ENCODE peak calls at places on chromosomes 3 and 15, in nine cellular contexts. C is thoracic aorta; P is esophagus squamous epithelium; Y is mucosa of descending colon; S is SK-N-SH; M is adrenal gland; H is CD4-positive, alpha-beta T cell; W is neuronal stem cell; O is upper lobe of right lung. A is an unnamed sample.

GRCh38 chr3:98974442-98974841 is 72.9 kb upstream of the DCBLD2 start:
- DNase-seq in C (no peak), P (no peak), Y (no peak), S (no peak), M (no peak), H (no peak), W (no peak), O (no peak), A (no peak)

GRCh38 chr3:77795013-77795412 is 755.1 kb downstream of the ROBO2 start:
- DNase-seq in C (no peak), P (no peak), Y (peak; percentile 39), S (no peak), M (no peak), H (no peak), W (no peak), O (no peak), A (no peak)

GRCh38 chr15:60379466-60380274 is 18.1 kb downstream of the ANXA2 start:
- DNase-seq in C (no peak), P (no peak), Y (no peak), S (no peak), M (no peak), H (no peak), W (no peak), O (no peak), A (no peak)

GRCh38 chr3:197460002-197460401 is 95.8 kb downstream of the BDH1 start:
- DNase-seq in C (no peak), P (no peak), Y (no peak), S (no peak), M (no peak), H (no peak), W (no peak), O (peak; percentile 29), A (no peak)

GRCh38 chr3:4984511-4984864 is 5.3 kb downstream of the BHLHE40 start:
- DNase-seq in C (no peak), P (no peak), Y (no peak), S (no peak), M (no peak), H (no peak), W (no peak), O (no peak), A (no peak)

GRCh38 chr3:188296761-188297689 is 143.1 kb downstream of the LPP start:
- DNase-seq in C (no peak), P (no peak), Y (no peak), S (no peak), M (peak; percentile 75), H (no peak), W (no peak), O (no peak), A (no peak)

GRCh38 chr3:194565597-194566190 is 67.5 kb downstream of the TMEM44 start:
- DNase-seq in C (no peak), P (no peak), Y (no peak), S (no peak), M (no peak), H (no peak), W (no peak), O (no peak), A (no peak)

GRCh38 chr3:173733029-173733652 is 335.6 kb downstream of the NLGN1 start:
- DNase-seq in C (no peak), P (no peak), Y (no peak), S (peak; percentile 4), M (no peak), H (no peak), W (no peak), O (no peak), A (no peak)

GRCh38 chr3:100548053-100548452 is 55.6 kb downstream of the TMEM45A start:
- DNase-seq in C (no peak), P (no peak), Y (no peak), S (peak; percentile 34), M (no peak), H (no peak), W (no peak), O (no peak), A (no peak)

GRCh38 chr3:171487382-171487781 is 27.2 kb upstream of the TNIK start:
- DNase-seq in C (no peak), P (no peak), Y (no peak), S (no peak), M (no peak), H (no peak), W (no peak), O (no peak), A (no peak)

GRCh38 chr3:7917443-7918151 is 584.0 kb upstream of the LMCD1 start:
- DNase-seq in C (no peak), P (no peak), Y (no peak), S (no peak), M (no peak), H (no peak), W (no peak), O (no peak), A (no peak)

GRCh38 chr3:37814547-37814946 is 47.1 kb upstream of the CTDSPL start:
- DNase-seq in C (no peak), P (no peak), Y (no peak), S (peak; percentile 26), M (no peak), H (no peak), W (no peak), O (no peak), A (no peak)

GRCh38 chr15:75215107-75216004 is 13.7 kb downstream of the C15orf39 start:
- DNase-seq in C (no peak), P (no peak), Y (no peak), S (no peak), M (no peak), H (no peak), W (no peak), O (no peak), A (no peak)

GRCh38 chr3:105780114-105780513 is 88.7 kb downstream of the CBLB start:
- DNase-seq in C (no peak), P (no peak), Y (no peak), S (no peak), M (no peak), H (no peak), W (no peak), O (no peak), A (no peak)

GRCh38 chr3:14451844-14452533 is 49.6 kb downstream of the SLC6A6 start:
- DNase-seq in C (no peak), P (no peak), Y (peak; percentile 75), S (no peak), M (peak; percentile 92), H (no peak), W (no peak), O (peak; percentile 58), A (peak; percentile 70)

GRCh38 chr3:114451561-114452018 is 157.8 kb downstream of the TIGIT start:
- DNase-seq in C (no peak), P (no peak), Y (no peak), S (no peak), M (peak; percentile 22), H (no peak), W (no peak), O (no peak), A (peak; percentile 29)

GRCh38 chr3:72071624-72072023 is 286.7 kb upstream of the PROK2 start:
- DNase-seq in C (no peak), P (no peak), Y (no peak), S (no peak), M (no peak), H (no peak), W (no peak), O (no peak), A (no peak)

GRCh38 chr15:79914728-79915127 is 17.9 kb upstream of the MTHFS start:
- DNase-seq in C (no peak), P (no peak), Y (no peak), S (no peak), M (no peak), H (no peak), W (no peak), O (no peak), A (no peak)
- H3K9me3 ChIP-seq in C (peaks cover 48% of the 10 kb centered on the region), P (peaks cover 80% of the 10 kb centered on the region), Y (peaks cover 75% of the 10 kb centered on the region), S (peaks cover 18% of the 10 kb centered on the region), M (peaks cover 31% of the 10 kb centered on the region), H (peaks cover 71% of the 10 kb centered on the region), W (peaks cover 19% of the 10 kb centered on the region), O (peaks cover 53% of the 10 kb centered on the region), A (peaks cover 67% of the 10 kb centered on the region)

GRCh38 chr15:101357885-101358284 is 62.8 kb upstream of the SNRPA1 start:
- DNase-seq in C (no peak), P (no peak), Y (no peak), S (no peak), M (no peak), H (no peak), W (no peak), O (no peak), A (no peak)
- H3K9me3 ChIP-seq in C (no peaks in the 10 kb centered on the region), P (no peaks in the 10 kb centered on the region), Y (no peaks in the 10 kb centered on the region), S (no peaks in the 10 kb centered on the region), M (no peaks in the 10 kb centered on the region), H (no peaks in the 10 kb centered on the region), W (peaks cover 4% of the 10 kb centered on the region), O (no peaks in the 10 kb centered on the region), A (no peaks in the 10 kb centered on the region)

DNA sequence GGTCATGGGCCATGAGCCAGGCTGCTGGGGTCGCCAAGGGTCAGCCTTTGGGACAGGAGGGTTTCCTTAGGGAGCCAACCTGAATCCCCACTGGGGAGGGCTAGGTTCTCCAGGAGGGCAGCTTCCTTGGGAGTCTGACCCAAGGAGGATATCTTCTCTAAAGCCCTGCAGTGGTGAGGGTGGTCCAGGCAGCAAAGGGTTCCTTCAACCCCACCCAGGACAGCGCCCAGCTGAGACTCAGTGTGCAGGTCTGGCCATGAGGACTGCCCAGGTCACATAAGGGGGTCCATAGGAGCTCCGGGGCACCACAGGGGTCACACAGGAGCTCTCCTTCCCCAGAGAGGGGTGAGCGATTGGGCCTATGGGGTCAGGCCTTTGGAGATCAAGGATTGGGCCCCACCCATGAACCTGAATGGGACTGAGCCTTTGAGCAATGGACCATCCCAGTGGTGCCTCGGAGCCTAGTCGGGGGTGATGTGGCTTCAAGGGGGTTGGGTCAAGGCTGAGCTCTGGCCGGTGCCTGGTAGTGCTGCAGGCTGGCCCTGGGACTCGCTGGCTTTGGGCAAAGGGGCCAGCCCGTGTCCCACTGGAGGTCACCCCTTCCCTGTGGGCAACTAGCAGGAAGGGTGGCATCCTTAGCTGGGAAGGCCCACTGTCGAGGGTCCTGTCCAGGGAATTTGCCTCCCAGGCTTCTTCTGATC is 216.5 kb downstream of the SNRPN start:
- DNase-seq in C (no peak), P (no peak), Y (no peak), S (no peak), M (peak; percentile 10), H (no peak), W (no peak), O (peak; percentile 45), A (peak; percentile 2)
- H3K9me3 ChIP-seq in C (peaks cover 16% of the 10 kb centered on the region), P (peaks cover 72% of the 10 kb centered on the region), Y (peaks cover 84% of the 10 kb centered on the region), S (no peaks in the 10 kb centered on the region), M (peaks cover 13% of the 10 kb centered on the region), H (peaks cover 38% of the 10 kb centered on the region), W (peaks cover 36% of the 10 kb centered on the region), O (peaks cover 26% of the 10 kb centered on the region), A (peaks cover 78% of the 10 kb centered on the region)

GRCh38 chr15:68552773-68553172 is 26.0 kb upstream of the CORO2B start:
- DNase-seq in C (no peak), P (no peak), Y (no peak), S (no peak), M (no peak), H (no peak), W (no peak), O (no peak), A (no peak)
- H3K9me3 ChIP-seq in C (no peaks in the 10 kb centered on the region), P (no peaks in the 10 kb centered on the region), Y (no peaks in the 10 kb centered on the region), S (no peaks in the 10 kb centered on the region), M (no peaks in the 10 kb centered on the region), H (no peaks in the 10 kb centered on the region), W (no peaks in the 10 kb centered on the region), O (no peaks in the 10 kb centered on the region), A (no peaks in the 10 kb centered on the region)

GRCh38 chr3:150901793-150902192 is 3.4 kb downstream of the MINDY4B start:
- DNase-seq in C (no peak), P (no peak), Y (no peak), S (no peak), M (no peak), H (no peak), W (no peak), O (no peak), A (no peak)
- H3K9me3 ChIP-seq in C (no peaks in the 10 kb centered on the region), P (no peaks in the 10 kb centered on the region), Y (no peaks in the 10 kb centered on the region), S (no peaks in the 10 kb centered on the region), M (no peaks in the 10 kb centered on the region), H (no peaks in the 10 kb centered on the region), W (no peaks in the 10 kb centered on the region), O (no peaks in the 10 kb centered on the region), A (no peaks in the 10 kb centered on the region)